ENCODE peak calls at places on chromosomes 3 and 15, in nine cellular contexts. V, W, R, T, F, Y, K, P and S are unnamed samples.

GRCh38 chr3:123605789-123606234 is 21.0 kb upstream of the HACD2 start:
- DNase-seq in W (no peak), P (peak; percentile 13), K (no peak), F (no peak), V (no peak), Y (no peak), T (no peak), R (no peak), S (no peak)

GRCh38 chr3:17894434-17895060 is 152.1 kb upstream of the TBC1D5 start:
- DNase-seq in R (peak; percentile 19), K (peak; percentile 4), T (no peak), V (no peak), Y (no peak), F (no peak), P (no peak), W (no peak), S (no peak)

GRCh38 chr3:95272791-95273190 is 1209.9 kb downstream of the NSUN3 start:
- DNase-seq in K (no peak), V (no peak), Y (no peak), W (no peak), F (no peak), T (no peak), R (no peak), P (no peak), S (no peak)

GRCh38 chr15:41573396-41573795 is 14.4 kb downstream of the TYRO3 start:
- DNase-seq in F (no peak), V (no peak), T (no peak), P (no peak), K (no peak), R (no peak), W (no peak), Y (no peak), S (no peak)

GRCh38 chr15:38702178-38702912 is 137.7 kb upstream of the RASGRP1 start:
- DNase-seq in R (no peak), T (peak; percentile 55), V (no peak), P (peak; percentile 25), F (no peak), Y (no peak), W (no peak), K (no peak), S (no peak)

GRCh38 chr3:37766797-37767776 is 94.6 kb upstream of the CTDSPL start:
- DNase-seq in T (peak; percentile 28), V (no peak), P (peak; percentile 8), K (no peak), F (no peak), R (no peak), W (no peak), Y (no peak), S (peak; percentile 8)

GRCh38 chr3:165895919-165896318 is 58.7 kb upstream of the BCHE start:
- DNase-seq in K (no peak), F (no peak), R (no peak), P (no peak), V (no peak), W (no peak), Y (no peak), T (peak; percentile 12), S (no peak)

GRCh38 chr3:30544811-30545210 is 61.6 kb upstream of the TGFBR2 start:
- DNase-seq in K (peak; percentile 43), F (no peak), T (no peak), W (no peak), P (no peak), R (no peak), V (no peak), Y (no peak), S (no peak)

GRCh38 chr15:98853161-98853560 is 154.4 kb downstream of the PGPEP1L start:
- DNase-seq in K (peak; percentile 81), R (peak; percentile 60), T (peak; percentile 84), W (peak; percentile 44), Y (peak; percentile 85), V (peak; percentile 72), P (peak; percentile 61), F (peak; percentile 90), S (peak; percentile 52)

GRCh38 chr3:81927811-81928210 is 166.4 kb upstream of the GBE1 start:
- DNase-seq in F (no peak), V (no peak), Y (no peak), T (no peak), P (no peak), R (no peak), K (no peak), W (no peak), S (no peak)

GRCh38 chr3:123071146-123071545 is 4.3 kb downstream of the PDIA5 start:
- DNase-seq in F (no peak), W (no peak), Y (no peak), R (no peak), V (no peak), T (no peak), K (no peak), P (no peak), S (peak; percentile 59)

GRCh38 chr15:34341922-34342736 is 807 bp downstream of the NOP10 start:
- DNase-seq in V (no peak), P (no peak), Y (no peak), F (no peak), W (no peak), K (no peak), R (no peak), T (no peak), S (peak; percentile 3)

GRCh38 chr3:61617041-61617440 is 55.7 kb downstream of the PTPRG start:
- DNase-seq in R (no peak), W (no peak), T (no peak), F (no peak), V (no peak), K (no peak), Y (no peak), P (no peak), S (no peak)

GRCh38 chr15:73936181-73936580 is 9.9 kb downstream of the LOXL1 start:
- DNase-seq in K (no peak), T (no peak), Y (no peak), R (no peak), P (no peak), W (no peak), V (no peak), F (no peak), S (no peak)

GRCh38 chr3:126679318-126679751 is 24.4 kb upstream of the TXNRD3 start:
- DNase-seq in W (peak; percentile 56), K (peak; percentile 37), F (peak; percentile 90), R (peak; percentile 71), Y (peak; percentile 84), V (peak; percentile 48), P (peak; percentile 10), T (peak; percentile 65), S (peak; percentile 39)

GRCh38 chr15:74399511-74400312 is 32.3 kb upstream of the CYP11A1 start:
- DNase-seq in F (no peak), V (no peak), P (no peak), K (no peak), W (no peak), R (peak; percentile 52), T (no peak), Y (no peak), S (no peak)

GRCh38 chr3:31448035-31448881 is 84.5 kb upstream of the STT3B start:
- DNase-seq in R (no peak), W (no peak), V (no peak), Y (no peak), T (no peak), P (no peak), F (peak; percentile 27), K (no peak), S (no peak)

GRCh38 chr15:90934949-90935751 is at the start of gene UNC45A:
- DNase-seq in V (peak; percentile 86), Y (peak; percentile 92), R (peak; percentile 93), F (peak; percentile 97), K (peak; percentile 49), T (peak; percentile 92), P (peak; percentile 59), W (peak; percentile 95), S (peak; percentile 55)

GRCh38 chr15:35691176-35691761 is 145.3 kb upstream of the DPH6 start:
- DNase-seq in P (no peak), T (no peak), W (no peak), V (no peak), Y (no peak), K (no peak), R (no peak), F (no peak), S (no peak)

GRCh38 chr3:127342735-127343134 is 54.9 kb upstream of the PRR20G start:
- DNase-seq in V (no peak), T (no peak), F (no peak), W (no peak), K (no peak), Y (no peak), R (no peak), P (no peak), S (no peak)

GRCh38 chr3:12729313-12729676 is 29.8 kb downstream of the TMEM40 start:
- DNase-seq in K (no peak), V (no peak), W (no peak), R (no peak), T (no peak), Y (no peak), F (peak; percentile 64), P (no peak), S (no peak)

GRCh38 chr3:70849911-70850699 is 537.7 kb upstream of the MDFIC2 start:
- DNase-seq in P (no peak), T (no peak), K (peak; percentile 75), W (no peak), Y (no peak), R (no peak), F (no peak), V (no peak), S (no peak)

GRCh38 chr3:139468407-139468806 is 7.9 kb downstream of the RBP2 start:
- DNase-seq in F (no peak), Y (no peak), K (no peak), V (no peak), W (no peak), P (no peak), T (no peak), R (no peak), S (peak; percentile 58)